ENCODE peak calls at places on chromosomes 13 and 19, in five cellular contexts. D is DMS53, O is epithelial cell of esophagus, H is GM12892, A is A673. Z is an unnamed sample.
A peak's percentile ranks its signal among the peaks of the same experiment; 100 is the strongest.

GRCh38 chr13:111122056-111122455 is 6.9 kb downstream of the ARHGEF7 start:
- DNase-seq in D (peak; percentile 9), O (no peak), H (no peak), A (no peak), Z (no peak)

GRCh38 chr19:2443785-2444182 is 13.0 kb downstream of the LMNB2 start:
- DNase-seq in D (no peak), O (no peak), H (no peak), A (no peak), Z (no peak)

GRCh38 chr19:2342656-2343288 is 14.3 kb downstream of the SPPL2B start:
- DNase-seq in D (no peak), O (no peak), H (no peak), A (no peak), Z (no peak)

GRCh38 chr19:30811397-30812098 is 439.4 kb downstream of the ZNF536 start:
- DNase-seq in D (no peak), O (no peak), H (no peak), A (no peak), Z (no peak)

GRCh38 chr13:38804536-38804935 is 117.7 kb downstream of the FREM2 start:
- DNase-seq in D (no peak), O (peak; percentile 53), H (no peak), A (peak; percentile 69), Z (no peak)

GRCh38 chr13:74796126-74796643 is 662.0 kb upstream of the KLF12 start:
- DNase-seq in D (no peak), O (no peak), H (no peak), A (no peak), Z (no peak)

GRCh38 chr19:43700368-43701015 is 15.4 kb upstream of the IRGC start:
- DNase-seq in D (no peak), O (peak; percentile 76), H (no peak), A (peak; percentile 21), Z (peak; percentile 30)

GRCh38 chr13:75792526-75793187 is 156.5 kb downstream of the LMO7 start:
- DNase-seq in D (no peak), O (no peak), H (no peak), A (no peak), Z (no peak)

GRCh38 chr19:920051-920857 is 3.1 kb downstream of the KISS1R start:
- DNase-seq in D (peak; percentile 92), O (peak; percentile 42), H (peak; percentile 75), A (peak; percentile 65), Z (no peak)

GRCh38 chr19:33509774-33510173 is 11.8 kb downstream of the PEPD start:
- DNase-seq in D (no peak), O (peak; percentile 24), H (no peak), A (no peak), Z (no peak)

GRCh38 chr19:53463263-53463662 is 4.3 kb upstream of the ZNF813 start:
- DNase-seq in D (peak; percentile 31), O (no peak), H (no peak), A (peak; percentile 42), Z (no peak)

GRCh38 chr13:44667950-44668349 is 91.8 kb upstream of the TSC22D1 start:
- DNase-seq in D (no peak), O (no peak), H (no peak), A (no peak), Z (no peak)

GRCh38 chr13:90352763-90353162 is 994.7 kb upstream of the MIR17HG start:
- DNase-seq in D (no peak), O (no peak), H (no peak), A (no peak), Z (no peak)

GRCh38 chr19:16036397-16036925 is 39.8 kb upstream of the TPM4 start:
- DNase-seq in D (no peak), O (no peak), H (no peak), A (no peak), Z (no peak)

GRCh38 chr19:58021541-58022282 is 12.1 kb upstream of the ZSCAN1 start:
- DNase-seq in D (peak; percentile 73), O (peak; percentile 22), H (no peak), A (peak; percentile 69), Z (peak; percentile 93)

GRCh38 chr19:53190253-53190652 is 2.9 kb downstream of the ZNF665 start:
- DNase-seq in D (no peak), O (no peak), H (no peak), A (no peak), Z (no peak)

GRCh38 chr19:12788682-12789097 is 2.6 kb upstream of the JUNB start:
- DNase-seq in D (peak; percentile 67), O (peak; percentile 67), H (peak; percentile 67), A (peak; percentile 71), Z (peak; percentile 80)

GRCh38 chr13:49421391-49421790 is 22.5 kb downstream of the CAB39L start:
- DNase-seq in D (peak; percentile 42), O (peak; percentile 8), H (peak; percentile 6), A (peak; percentile 45), Z (peak; percentile 79)

GRCh38 chr19:4694211-4694987 is 24.3 kb upstream of the MYDGF start:
- DNase-seq in D (no peak), O (peak; percentile 100), H (no peak), A (peak; percentile 88), Z (no peak)

GRCh38 chr13:53001871-53002270 is 26.7 kb upstream of the OLFM4 start:
- DNase-seq in D (no peak), O (peak; percentile 7), H (no peak), A (no peak), Z (no peak)

GRCh38 chr19:57648336-57649003 is 15.5 kb downstream of the ZNF211 start:
- DNase-seq in D (no peak), O (no peak), H (no peak), A (peak; percentile 42), Z (peak; percentile 24)

GRCh38 chr13:48194392-48194754 is 38.6 kb upstream of the ITM2B start:
- DNase-seq in D (no peak), O (peak; percentile 59), H (no peak), A (no peak), Z (peak; percentile 90)

GRCh38 chr13:112819111-112819510 is 129.3 kb downstream of the ATP11A start:
- DNase-seq in D (no peak), O (no peak), H (no peak), A (no peak), Z (no peak)

GRCh38 chr19:39506944-39507714 is 7.8 kb upstream of the SELENOV start:
- DNase-seq in D (peak; percentile 99), O (peak; percentile 82), H (peak; percentile 86), A (peak; percentile 85), Z (no peak)

GRCh38 chr19:1102407-1103106 is 1.2 kb upstream of the GPX4 start:
- DNase-seq in D (peak; percentile 89), O (peak; percentile 98), H (no peak), A (no peak), Z (no peak)

GRCh38 chr13:83499286-83499685 is 383.0 kb downstream of the SLITRK1 start:
- DNase-seq in D (peak; percentile 19), O (no peak), H (no peak), A (peak; percentile 48), Z (no peak)

GRCh38 chr13:29532821-29533220 is 62.7 kb downstream of the SLC7A1 start:
- DNase-seq in D (no peak), O (no peak), H (no peak), A (no peak), Z (no peak)

GRCh38 chr13:50080856-50081105 is 65.5 kb downstream of the KCNRG start:
- DNase-seq in D (no peak), O (no peak), H (no peak), A (peak; percentile 55), Z (no peak)

GRCh38 chr13:43229506-43229905 is 206.1 kb downstream of the DNAJC15 start:
- DNase-seq in D (peak; percentile 63), O (peak; percentile 32), H (no peak), A (no peak), Z (no peak)

GRCh38 chr13:51158365-51158764 is 47.3 kb upstream of the C13orf42 start:
- DNase-seq in D (no peak), O (no peak), H (no peak), A (no peak), Z (no peak)